ENCODE peak calls at places on chromosomes 11 and 22, in five cellular contexts. Q, R, I, K and T are unnamed samples. For H3K9me3, the result is how much of the 10 kb centered on the place peaks cover.

GRCh38 chr22:50032109-50032871 is 19.7 kb upstream of the IL17REL start:
- DNase-seq in R (no peak), Q (no peak), I (no peak), K (no peak), T (no peak)

GRCh38 chr22:42288791-42289190 is 18.3 kb upstream of the TCF20 start:
- DNase-seq in I (no peak), R (no peak), Q (no peak), K (no peak), T (no peak)

GRCh38 chr22:23613193-23613973 is 18.7 kb downstream of the DRICH1 start:
- DNase-seq in R (no peak), I (no peak), Q (no peak), K (no peak), T (no peak)

GRCh38 chr11:120666121-120666639 is 154.6 kb downstream of the GRIK4 start:
- DNase-seq in I (peak), R (no peak), Q (no peak), K (peak), T (no peak)

GRCh38 chr22:20037419-20037818 is 16.5 kb downstream of the TANGO2 start:
- DNase-seq in I (no peak), K (no peak), Q (no peak), R (no peak), T (no peak)

GRCh38 chr11:36793542-36793926 is 195.5 kb upstream of the RAG2 start:
- DNase-seq in I (no peak), Q (no peak), R (peak), K (no peak), T (peak)

GRCh38 chr11:126337472-126338241 is 17.8 kb upstream of the ST3GAL4 start:
- DNase-seq in R (no peak), K (no peak), Q (no peak), I (no peak), T (no peak)

GRCh38 chr11:6646040-6646439 is 9.6 kb downstream of the DCHS1 start:
- DNase-seq in R (no peak), I (no peak), K (no peak), Q (no peak), T (no peak)

GRCh38 chr11:80958414-80958813 is 1517.6 kb upstream of the TENM4 start:
- DNase-seq in I (no peak), Q (no peak), K (no peak), R (no peak), T (no peak)

GRCh38 chr22:24976442-24977218 is 24.1 kb downstream of the KIAA1671 start:
- DNase-seq in R (no peak), I (no peak), K (no peak), Q (no peak), T (no peak)

GRCh38 chr22:23282089-23282501 is 101.8 kb downstream of the BCR start:
- DNase-seq in Q (peak), K (no peak), R (no peak), I (no peak), T (no peak)

GRCh38 chr11:12917830-12918229 is 91.3 kb upstream of the RASSF10 start:
- DNase-seq in Q (no peak), R (no peak), I (no peak), K (no peak), T (no peak)

GRCh38 chr11:36394056-36394455 is 98.0 kb downstream of the PRR5L start:
- DNase-seq in K (no peak), R (no peak), I (no peak), Q (no peak), T (no peak)

GRCh38 chr11:8063319-8063718 is 17.7 kb upstream of the TUB start:
- DNase-seq in K (no peak), R (no peak), I (no peak), Q (no peak), T (no peak)

GRCh38 chr11:30387891-30388861 is 65.3 kb downstream of the ARL14EP start:
- DNase-seq in Q (no peak), K (no peak), R (no peak), I (no peak), T (no peak)

GRCh38 chr11:107916671-107917241 is 11.5 kb upstream of the RAB39A start:
- DNase-seq in K (no peak), R (no peak), I (peak), Q (no peak), T (no peak)

GRCh38 chr11:86919557-86920210 is 35.5 kb downstream of the FZD4 start:
- DNase-seq in I (peak), Q (no peak), K (peak), R (peak), T (peak)

GRCh38 chr11:80937831-80938230 is 1497.0 kb upstream of the TENM4 start:
- DNase-seq in R (no peak), K (no peak), Q (no peak), I (no peak), T (no peak)

GRCh38 chr11:113317297-113317696 is 2.9 kb downstream of the TTC12 start:
- DNase-seq in R (no peak), I (no peak), Q (no peak), K (no peak), T (no peak)

GRCh38 chr11:110356769-110357671 is 60.6 kb upstream of the RDX start:
- DNase-seq in K (peak), R (no peak), Q (peak), I (no peak), T (no peak)

GRCh38 chr11:75344186-75344585 is 7.3 kb downstream of the ARRB1 start:
- DNase-seq in I (no peak), Q (no peak), R (no peak), K (no peak), T (no peak)

DNA sequence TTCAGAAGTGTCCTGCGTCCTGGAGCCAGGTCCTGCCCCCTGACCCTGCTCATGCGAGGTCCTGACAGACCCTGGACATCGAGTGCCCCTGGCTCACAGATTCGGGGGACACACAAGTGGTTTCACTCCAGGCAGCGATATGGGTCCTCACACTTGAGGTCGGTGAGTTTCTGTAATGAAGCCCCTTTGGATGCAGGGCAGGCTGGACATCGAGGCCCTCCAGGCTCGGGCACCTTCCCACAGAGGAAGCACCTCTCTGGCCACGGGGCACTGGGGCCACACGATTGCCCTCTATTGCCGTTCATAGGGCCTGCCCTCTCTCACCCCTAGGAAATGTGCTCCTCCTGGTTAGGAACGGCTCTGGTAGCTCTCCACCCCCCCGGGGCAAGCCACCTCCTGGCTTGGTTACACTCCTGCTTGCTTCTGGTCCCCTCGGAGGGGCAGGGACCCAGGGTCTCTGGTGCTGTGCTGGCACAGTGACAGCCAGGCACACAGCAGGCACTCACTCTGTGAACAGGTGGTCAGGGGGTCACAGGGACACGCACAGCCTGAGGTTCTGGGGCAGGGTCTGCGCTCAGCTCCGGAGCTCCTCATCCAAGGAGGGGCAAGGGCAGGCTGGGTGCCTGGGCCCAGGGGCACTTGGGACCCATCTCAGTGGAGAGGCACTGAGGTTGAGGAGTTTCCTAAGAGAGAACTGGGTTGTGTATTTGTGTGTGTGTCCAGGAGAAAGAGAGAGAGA is 907.7 kb downstream of the BRD1 start:
- DNase-seq in K (no peak), I (peak), Q (no peak), R (no peak), T (no peak)
- H3K9me3 ChIP-seq in K (under half), I (under half), Q (under half), R (under half), T (under half)

GRCh38 chr11:115330693-115331482 is 173.3 kb downstream of the CADM1 start:
- DNase-seq in R (no peak), K (no peak), Q (no peak), I (no peak), T (no peak)
- H3K9me3 ChIP-seq in R (under half), K (under half), Q (under half), I (under half), T (under half)

DNA sequence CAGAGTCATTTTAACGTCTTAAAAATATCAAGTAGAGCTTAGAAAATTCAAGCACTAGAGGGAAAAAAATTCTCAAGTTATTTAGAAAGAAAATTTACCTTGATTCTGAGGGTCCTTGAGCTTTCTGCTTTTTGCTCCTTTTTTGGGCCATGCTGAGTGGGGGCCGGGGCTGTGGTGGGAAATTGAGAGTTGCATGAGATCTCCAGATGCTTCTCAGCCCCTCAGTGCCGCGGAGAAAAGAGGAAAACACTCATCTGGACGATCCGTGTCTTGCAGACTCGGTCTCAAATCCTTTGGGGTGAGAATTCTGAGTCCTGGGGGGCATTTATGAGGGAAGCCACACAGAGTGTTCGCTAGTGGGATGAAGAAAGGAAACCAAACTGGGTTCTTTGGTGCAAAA is 700.8 kb downstream of the TBC1D22A start:
- DNase-seq in R (no peak), K (no peak), I (no peak), Q (no peak), T (no peak)
- H3K9me3 ChIP-seq in R (under half), K (under half), I (half or more), Q (under half), T (under half)

GRCh38 chr11:18540207-18541009 is 13.7 kb upstream of the TSG101 start:
- DNase-seq in K (no peak), R (no peak), I (no peak), Q (no peak), T (no peak)
- H3K9me3 ChIP-seq in K (under half), R (under half), I (under half), Q (under half), T (under half)

GRCh38 chr22:47586946-47587345 is 824.5 kb downstream of the TBC1D22A start:
- DNase-seq in Q (no peak), K (no peak), I (no peak), R (no peak), T (no peak)
- H3K9me3 ChIP-seq in Q (under half), K (under half), I (half or more), R (under half), T (under half)

GRCh38 chr11:2650343-2650867 is 49.4 kb downstream of the KCNQ1OT1 start:
- DNase-seq in R (no peak), K (no peak), Q (no peak), I (no peak), T (no peak)
- H3K9me3 ChIP-seq in R (under half), K (half or more), Q (under half), I (half or more), T (half or more)

DNA sequence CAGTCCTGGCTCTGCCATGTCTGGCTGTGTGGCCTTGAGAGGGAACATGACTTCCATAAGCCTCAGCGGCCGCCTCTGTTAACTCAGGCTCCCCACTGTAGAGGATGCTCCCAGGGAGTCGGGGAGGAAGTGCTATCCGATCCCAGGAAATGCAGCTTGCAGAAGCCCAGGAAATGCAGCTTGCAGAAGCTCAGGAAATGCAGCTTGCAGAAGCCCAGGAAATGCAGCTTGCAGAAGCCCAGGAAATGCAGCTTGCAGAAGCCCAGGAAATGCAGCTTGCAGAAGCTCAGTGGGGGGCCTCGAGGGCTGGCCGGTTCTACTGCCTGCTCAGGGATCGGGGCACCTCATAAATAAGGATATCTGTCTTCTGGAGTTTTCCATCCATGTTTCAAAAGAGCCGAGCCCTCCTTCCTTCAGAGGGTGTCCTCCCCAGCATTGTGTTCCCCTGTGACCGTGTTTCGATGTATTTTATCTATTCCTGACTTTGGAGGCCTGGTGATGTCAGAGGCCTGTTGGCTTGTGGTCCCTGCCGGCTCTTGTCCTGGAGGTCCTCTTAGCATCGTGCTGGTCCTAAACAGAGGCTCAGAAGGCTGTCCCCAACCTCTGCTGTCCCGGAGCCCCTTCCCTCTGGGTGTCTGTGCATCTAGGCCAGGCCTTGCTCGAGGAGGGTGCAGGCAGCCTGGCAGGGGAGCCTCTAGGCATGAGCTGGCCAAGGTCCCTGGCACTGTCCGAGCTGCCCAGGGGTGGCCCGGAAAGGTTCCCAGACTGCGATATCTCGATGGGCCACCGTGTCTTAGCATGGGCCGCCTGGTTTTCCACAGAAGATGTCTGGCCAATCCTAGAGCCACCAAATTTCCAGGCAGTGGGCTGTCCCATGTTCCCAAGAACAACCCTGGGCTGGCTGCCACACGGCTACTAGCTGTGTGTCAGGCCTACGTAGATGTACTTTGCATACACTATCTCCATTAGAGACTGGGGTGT is 24.9 kb upstream of the SMIM38 start:
- DNase-seq in I (peak), Q (peak), K (peak), R (no peak), T (no peak)
- H3K9me3 ChIP-seq in I (under half), Q (under half), K (under half), R (under half), T (under half)

GRCh38 chr22:29145321-29146072 is 60.2 kb upstream of the EMID1 start:
- DNase-seq in R (no peak), Q (no peak), K (no peak), I (no peak), T (no peak)
- H3K9me3 ChIP-seq in R (under half), Q (under half), K (under half), I (under half), T (under half)

DNA sequence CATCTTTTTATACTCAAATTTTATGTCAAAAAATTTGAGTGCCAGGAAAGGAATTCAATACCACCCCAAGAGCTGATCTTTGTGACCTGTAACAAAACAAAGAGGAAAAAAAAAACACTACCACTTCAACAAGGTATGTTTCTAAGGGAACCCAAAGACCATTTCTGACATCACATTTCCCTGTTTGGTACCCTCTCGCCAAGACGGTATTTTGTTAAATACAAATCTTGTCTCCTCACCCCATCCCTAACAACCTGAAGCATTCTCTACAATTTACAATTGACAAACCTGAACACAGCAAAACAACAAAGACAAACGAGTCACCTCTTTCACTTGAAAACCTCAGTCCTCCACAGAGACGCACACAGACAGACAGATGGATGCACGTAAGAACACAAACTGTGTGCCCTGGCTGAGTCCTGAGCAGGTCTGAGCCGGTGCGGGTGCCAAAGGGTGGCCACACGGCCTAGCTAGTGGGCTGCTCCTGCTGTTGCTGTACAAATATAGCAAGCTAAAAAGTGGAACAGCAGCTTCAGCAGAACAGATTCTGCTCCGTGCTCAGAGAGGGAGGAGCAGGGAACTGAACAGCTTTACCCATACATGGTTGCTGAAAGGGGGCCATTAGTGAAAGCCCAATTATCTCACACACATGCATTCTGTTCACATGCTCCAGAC is 28.6 kb downstream of the CELF1 start:
- DNase-seq in I (peak), K (no peak), R (no peak), Q (peak), T (no peak)
- H3K9me3 ChIP-seq in I (under half), K (under half), R (under half), Q (under half), T (under half)